ENCODE peak calls at places on chromosomes 2 and 18, in six cellular contexts. X is activated CD4-positive, alpha-beta T cell treated with anti-CD3 and anti-CD28 coated beads, Interleukin-2, amount 10 ng/mL, durations not matched to agents 7 days and 5 days; H is CD4-positive, alpha-beta T cell; Y is activated CD8-positive, alpha-beta memory T cell treated with anti-CD3 and anti-CD28 coated beads for 4 hours; A is upper lobe of right lung; C is A549. K is an unnamed sample.

GRCh38 chr2:233846387-233847247 is 7.7 kb downstream of the HJURP start:
- DNase-seq in Y (no peak), X (no peak), C (no peak), H (no peak), A (peak; percentile 37), K (peak; percentile 38)

GRCh38 chr2:238127165-238128060 is 11.1 kb upstream of the KLHL30 start:
- DNase-seq in X (no peak), Y (no peak), H (no peak), C (no peak), A (no peak), K (peak; percentile 89)

GRCh38 chr2:161988589-161988988 is 85.4 kb downstream of the DPP4 start:
- DNase-seq in A (no peak), X (no peak), H (no peak), Y (no peak), C (no peak), K (no peak)

GRCh38 chr2:113848758-113849460 is 41.0 kb upstream of the ACTR3 start:
- DNase-seq in Y (no peak), X (no peak), A (no peak), C (peak; percentile 25), H (no peak), K (no peak)

GRCh38 chr2:174332607-174333001 is 2.1 kb upstream of the SP9 start:
- DNase-seq in X (no peak), H (no peak), C (no peak), A (no peak), Y (no peak), K (no peak)

GRCh38 chr2:210366675-210367080 is 51.7 kb upstream of the MYL1 start:
- DNase-seq in X (no peak), A (no peak), C (no peak), H (no peak), Y (no peak), K (no peak)

GRCh38 chr2:168687314-168687713 is 115.1 kb upstream of the NOSTRIN start:
- DNase-seq in A (no peak), C (no peak), Y (no peak), X (peak; percentile 17), H (no peak), K (no peak)

GRCh38 chr18:22604390-22604985 is 186.8 kb upstream of the CTAGE1 start:
- DNase-seq in Y (no peak), X (no peak), H (no peak), C (no peak), A (peak; percentile 61), K (peak; percentile 91)

GRCh38 chr2:232367591-232368233 is 10.8 kb upstream of the ALPP start:
- DNase-seq in A (peak; percentile 63), C (no peak), X (no peak), H (no peak), Y (no peak), K (no peak)

GRCh38 chr2:72134408-72134996 is 13.2 kb downstream of the CYP26B1 start:
- DNase-seq in Y (no peak), C (no peak), X (no peak), A (no peak), H (no peak), K (peak; percentile 61)

GRCh38 chr2:126766897-126767296 is 110.9 kb downstream of the GYPC start:
- DNase-seq in H (no peak), C (no peak), X (no peak), A (no peak), Y (no peak), K (peak; percentile 37)